ENCODE peak calls at places on chromosomes 16 and 17, in five cellular contexts. T, K, C, O and I are unnamed samples.

GRCh38 chr17:73697872-73698271 is 53.6 kb upstream of the SDK2 start:
- DNase-seq in T (no peak), K (no peak), C (peak; percentile 68), O (no peak), I (no peak)

GRCh38 chr16:81655474-81656162 is 123.5 kb upstream of the PLCG2 start:
- DNase-seq in T (no peak), K (no peak), C (no peak), O (no peak), I (no peak)

GRCh38 chr17:82004485-82005455 is 17.9 kb downstream of the CENPX start:
- DNase-seq in T (no peak), K (no peak), C (no peak), O (no peak), I (no peak)

GRCh38 chr17:64783556-64784352 is 121.6 kb upstream of the SMURF2 start:
- DNase-seq in T (no peak), K (no peak), C (peak; percentile 16), O (no peak), I (no peak)

GRCh38 chr17:74566132-74566753 is 1.1 kb downstream of the CD300H start:
- DNase-seq in T (peak; percentile 26), K (no peak), C (peak; percentile 35), O (no peak), I (no peak)

GRCh38 chr16:27945233-27945975 is 118.1 kb downstream of the GSG1L start:
- DNase-seq in T (no peak), K (no peak), C (no peak), O (no peak), I (no peak)

GRCh38 chr16:11788914-11789313 is 8.1 kb downstream of the ZC3H7A start:
- DNase-seq in T (no peak), K (no peak), C (no peak), O (no peak), I (no peak)

GRCh38 chr16:4360538-4361021 is 9.5 kb upstream of the PAM16 start:
- DNase-seq in T (no peak), K (no peak), C (no peak), O (no peak), I (no peak)

GRCh38 chr17:79850571-79851460 is 11.6 kb upstream of the CBX4 start:
- DNase-seq in T (no peak), K (no peak), C (no peak), O (no peak), I (no peak)

GRCh38 chr17:9843152-9844010 is 17.7 kb downstream of the GLP2R start:
- DNase-seq in T (no peak), K (no peak), C (no peak), O (no peak), I (no peak)

GRCh38 chr16:17509194-17509593 is 38.4 kb upstream of the XYLT1 start:
- DNase-seq in T (no peak), K (no peak), C (no peak), O (no peak), I (no peak)

GRCh38 chr16:66502020-66502913 is 47.7 kb downstream of the TK2 start:
- DNase-seq in T (peak; percentile 83), K (no peak), C (no peak), O (no peak), I (peak; percentile 77)

GRCh38 chr17:67999291-67999911 is 3.1 kb upstream of the C17orf58 start:
- DNase-seq in T (no peak), K (no peak), C (no peak), O (no peak), I (no peak)

GRCh38 chr16:75252946-75253911 is 1.8 kb upstream of the BCAR1 start:
- DNase-seq in T (peak; percentile 75), K (no peak), C (no peak), O (no peak), I (peak; percentile 28)

GRCh38 chr17:83194761-83195329 is 115.4 kb downstream of the METRNL start:
- DNase-seq in T (peak; percentile 11), K (no peak), C (no peak), O (no peak), I (no peak)

GRCh38 chr17:68809148-68809547 is 146.0 kb downstream of the ABCA8 start:
- DNase-seq in T (no peak), K (no peak), C (no peak), O (no peak), I (no peak)

GRCh38 chr16:24745791-24746190 is 16.3 kb downstream of the TNRC6A start:
- DNase-seq in T (no peak), K (no peak), C (no peak), O (no peak), I (no peak)

GRCh38 chr17:59330314-59330942 is 1.0 kb upstream of the YPEL2 start:
- DNase-seq in T (peak; percentile 60), K (no peak), C (peak; percentile 91), O (peak; percentile 82), I (peak; percentile 69)

GRCh38 chr17:80029235-80029974 is 6.3 kb downstream of the TBC1D16 start:
- DNase-seq in T (peak; percentile 78), K (peak; percentile 69), C (peak; percentile 66), O (peak; percentile 95), I (peak; percentile 81)

GRCh38 chr16:52320930-52321439 is 226.0 kb downstream of the TOX3 start:
- DNase-seq in T (no peak), K (no peak), C (no peak), O (peak; percentile 42), I (no peak)

GRCh38 chr16:72487283-72487682 is 315.3 kb upstream of the PMFBP1 start:
- DNase-seq in T (no peak), K (no peak), C (no peak), O (no peak), I (no peak)

GRCh38 chr17:14780116-14780515 is 479.2 kb downstream of the HS3ST3B1 start:
- DNase-seq in T (no peak), K (no peak), C (no peak), O (no peak), I (no peak)

GRCh38 chr17:50132104-50132794 is 2.3 kb upstream of the SAMD14 start:
- DNase-seq in T (no peak), K (no peak), C (no peak), O (no peak), I (no peak)

GRCh38 chr17:59839646-59840328 is 53.0 kb downstream of the TUBD1 start:
- DNase-seq in T (peak; percentile 41), K (no peak), C (no peak), O (no peak), I (no peak)

GRCh38 chr17:75032896-75033294 is 13.9 kb downstream of the ATP5PD start:
- DNase-seq in T (peak; percentile 43), K (no peak), C (peak; percentile 38), O (no peak), I (no peak)

GRCh38 chr16:88300463-88300835 is 82.3 kb upstream of the ZNF469 start:
- DNase-seq in T (no peak), K (no peak), C (no peak), O (no peak), I (no peak)

GRCh38 chr17:42101513-42102292 is 3.4 kb upstream of the ZNF385C start:
- DNase-seq in T (peak; percentile 88), K (no peak), C (peak; percentile 82), O (peak; percentile 80), I (peak; percentile 73)

GRCh38 chr17:4854181-4854681 is 21.1 kb downstream of the MINK1 start:
- DNase-seq in T (no peak), K (no peak), C (no peak), O (no peak), I (no peak)

GRCh38 chr17:61386251-61386650 is 13.4 kb upstream of the TBX2 start:
- DNase-seq in T (no peak), K (no peak), C (no peak), O (no peak), I (no peak)

GRCh38 chr17:40316571-40317344 is 7.8 kb downstream of the RARA start:
- DNase-seq in T (no peak), K (no peak), C (peak; percentile 76), O (peak; percentile 64), I (no peak)
- H3K4me3 ChIP-seq in T (peak overlapping the region; percentile 0), K (peak overlapping the region; percentile 97), C (peak overlapping the region; percentile 89), O (peak overlapping the region; percentile 100), I (no peak overlapping the region)

DNA sequence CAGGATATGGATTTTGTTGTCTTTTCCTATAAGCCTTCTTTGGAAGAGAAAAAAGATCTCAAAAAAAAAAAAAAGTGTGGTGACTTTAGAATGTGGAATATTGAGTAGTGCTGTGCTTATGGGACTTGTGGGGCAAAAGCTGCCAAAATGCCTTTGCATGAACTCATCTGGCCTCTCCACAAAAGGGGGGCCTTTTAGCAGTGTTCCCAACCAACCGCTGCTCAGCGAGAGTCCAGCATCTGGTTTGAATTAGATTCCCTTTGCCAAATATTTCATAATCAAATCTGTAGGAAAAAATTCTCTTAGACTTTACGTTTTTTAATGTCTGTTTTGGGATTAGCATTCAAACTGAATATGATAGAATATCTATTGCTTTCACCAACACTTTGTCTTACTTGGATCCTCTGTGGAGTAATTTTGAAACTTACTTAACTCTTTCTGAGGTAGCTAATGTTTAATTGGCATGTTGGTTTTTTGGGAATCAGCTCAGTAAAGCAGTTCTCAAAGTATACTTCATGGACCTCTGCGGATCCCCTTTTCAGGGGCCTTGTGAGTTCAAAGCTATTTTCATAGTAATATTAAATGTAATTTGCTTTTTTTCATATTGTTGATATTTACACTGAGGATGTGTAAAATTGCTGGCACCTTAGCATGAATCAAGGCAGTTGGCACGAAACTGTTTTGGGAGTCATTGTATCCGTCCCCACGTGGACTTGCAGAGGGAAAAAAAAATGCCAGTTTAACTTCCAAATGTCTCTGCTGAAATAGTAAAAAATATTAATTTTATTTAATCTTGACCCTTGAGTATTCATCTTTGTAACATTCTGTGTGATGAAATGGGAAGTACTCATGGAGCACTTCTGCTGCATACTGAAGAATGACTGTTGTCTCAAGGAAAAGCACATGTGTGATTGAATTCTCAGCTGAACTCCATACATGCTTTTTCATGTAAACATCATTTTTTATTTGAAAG is 34.7 kb upstream of the VPS4A start:
- DNase-seq in T (peak; percentile 69), K (peak; percentile 83), C (no peak), O (no peak), I (peak; percentile 32)
- H3K4me3 ChIP-seq in T (no peak overlapping the region), K (no peak overlapping the region), C (no peak overlapping the region), O (no peak overlapping the region), I (no peak overlapping the region)

DNA sequence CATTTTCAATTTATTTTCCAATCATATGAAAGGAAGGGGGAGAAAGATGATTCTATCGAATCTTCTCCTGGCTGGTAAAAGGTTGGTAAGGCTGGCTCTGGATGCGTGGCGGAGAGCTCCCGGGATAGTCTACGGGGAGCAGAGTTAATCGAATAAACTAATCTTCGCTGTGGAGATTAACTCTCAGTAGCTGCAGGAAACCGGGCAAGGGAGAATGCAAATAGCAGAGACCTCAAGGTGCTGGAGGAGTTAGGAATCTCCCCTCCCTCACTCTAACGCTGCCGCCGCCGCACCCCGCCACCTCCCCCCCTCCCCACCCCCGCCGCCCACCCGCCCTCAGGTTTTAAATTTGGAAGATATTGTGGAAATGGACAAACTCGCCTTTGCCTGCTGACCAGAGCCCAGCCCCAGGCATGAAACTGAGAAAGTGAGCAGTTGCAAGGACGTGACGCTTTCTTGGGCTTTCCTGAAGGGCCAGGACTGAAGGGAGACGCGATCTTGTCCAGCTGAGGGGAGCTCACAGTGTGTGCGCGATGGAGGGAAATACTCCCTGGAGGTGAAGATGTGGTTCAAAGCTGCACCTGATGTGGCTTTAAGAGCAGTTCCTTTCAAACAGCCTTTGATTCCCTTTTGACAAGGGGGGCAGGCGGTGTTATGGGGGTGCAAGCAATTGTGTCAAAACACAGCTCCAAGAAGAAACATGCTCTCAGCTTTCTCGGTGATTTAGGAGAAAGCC is 308.2 kb upstream of the IRX3 start:
- DNase-seq in T (no peak), K (no peak), C (no peak), O (no peak), I (no peak)
- H3K4me3 ChIP-seq in T (no peak overlapping the region), K (no peak overlapping the region), C (no peak overlapping the region), O (no peak overlapping the region), I (no peak overlapping the region)

GRCh38 chr16:23248261-23249194 is 53.6 kb upstream of the SCNN1B start:
- DNase-seq in T (no peak), K (no peak), C (no peak), O (no peak), I (no peak)
- H3K4me3 ChIP-seq in T (no peak overlapping the region), K (no peak overlapping the region), C (no peak overlapping the region), O (no peak overlapping the region), I (no peak overlapping the region)

GRCh38 chr17:8138366-8138671 is 13.9 kb downstream of the PER1 start:
- DNase-seq in T (no peak), K (no peak), C (no peak), O (no peak), I (no peak)
- H3K4me3 ChIP-seq in T (peak overlapping the region; percentile 13), K (peak overlapping the region; percentile 45), C (peak overlapping the region; percentile 20), O (peak overlapping the region; percentile 25), I (no peak overlapping the region)